ENCODE peak calls at places on chromosomes 3 and 15, in six cellular contexts. One of them, this sample, is unnamed.
A peak's percentile ranks its signal among the peaks of the same experiment; 100 is the strongest.

GRCh38 chr3:37993811-37994638 is 3.4 kb downstream of the VILL start:
- DNase-seq in amniotic stem cell: no peak
- DNase-seq in NCI-H1694: no peak
- DNase-seq in D341Med: no peak
- DNase-seq in COLO829: peak; percentile 88
- DNase-seq in posterior cingulate gyrus: peak; percentile 58
- DNase-seq in this sample: peak; percentile 45

GRCh38 chr3:53888229-53888628 is 3.4 kb downstream of the SELENOK start:
- DNase-seq in COLO829: no peak
- DNase-seq in D341Med: no peak
- DNase-seq in posterior cingulate gyrus: no peak
- DNase-seq in NCI-H1694: no peak
- DNase-seq in amniotic stem cell: no peak
- DNase-seq in this sample: no peak

GRCh38 chr3:162729686-162730085 is 1233.1 kb downstream of the OTOL1 start:
- DNase-seq in amniotic stem cell: no peak
- DNase-seq in COLO829: peak; percentile 8
- DNase-seq in NCI-H1694: no peak
- DNase-seq in D341Med: no peak
- DNase-seq in posterior cingulate gyrus: no peak
- DNase-seq in this sample: no peak

GRCh38 chr3:141331370-141332318 is 36.7 kb upstream of the ZBTB38 start:
- DNase-seq in NCI-H1694: no peak
- DNase-seq in amniotic stem cell: peak; percentile 91
- DNase-seq in COLO829: peak; percentile 98
- DNase-seq in D341Med: no peak
- DNase-seq in posterior cingulate gyrus: no peak
- DNase-seq in this sample: no peak

GRCh38 chr3:127482216-127483004 is 108.1 kb downstream of the TPRA1 start:
- DNase-seq in NCI-H1694: peak; percentile 64
- DNase-seq in amniotic stem cell: no peak
- DNase-seq in D341Med: no peak
- DNase-seq in posterior cingulate gyrus: no peak
- DNase-seq in COLO829: no peak
- DNase-seq in this sample: no peak

GRCh38 chr3:10269443-10269842 is 21.2 kb downstream of the TATDN2 start:
- DNase-seq in amniotic stem cell: no peak
- DNase-seq in COLO829: no peak
- DNase-seq in NCI-H1694: no peak
- DNase-seq in posterior cingulate gyrus: no peak
- DNase-seq in D341Med: no peak
- DNase-seq in this sample: no peak

GRCh38 chr15:90530250-90531051 is 728 bp downstream of the CRTC3 start:
- DNase-seq in amniotic stem cell: no peak
- DNase-seq in NCI-H1694: no peak
- DNase-seq in COLO829: no peak
- DNase-seq in D341Med: peak; percentile 85
- DNase-seq in posterior cingulate gyrus: peak; percentile 53
- DNase-seq in this sample: peak; percentile 60

GRCh38 chr3:185815391-185816282 is 9.2 kb downstream of the IGF2BP2 start:
- DNase-seq in posterior cingulate gyrus: no peak
- DNase-seq in amniotic stem cell: no peak
- DNase-seq in NCI-H1694: no peak
- DNase-seq in D341Med: no peak
- DNase-seq in COLO829: no peak
- DNase-seq in this sample: no peak

GRCh38 chr15:67820992-67821783 is 4.1 kb upstream of the SKOR1 start:
- DNase-seq in amniotic stem cell: no peak
- DNase-seq in posterior cingulate gyrus: no peak
- DNase-seq in NCI-H1694: no peak
- DNase-seq in COLO829: peak; percentile 52
- DNase-seq in D341Med: peak; percentile 50
- DNase-seq in this sample: no peak